ENCODE peak calls at places on chromosomes 5 and 9, in four cellular contexts. A is NCI-H69, P is pons, Z is dorsolateral prefrontal cortex. K is an unnamed sample.

GRCh38 chr5:83095973-83096539 is 18.7 kb downstream of the XRCC4 start:
- DNase-seq in P (no peak), Z (no peak), A (no peak), K (no peak)

GRCh38 chr9:96674914-96675538 is 19.9 kb upstream of the PRXL2C start:
- DNase-seq in A (no peak), Z (no peak), P (no peak), K (no peak)

GRCh38 chr9:133945314-133945975 is 46.7 kb downstream of the VAV2 start:
- DNase-seq in Z (no peak), P (no peak), A (no peak), K (no peak)

GRCh38 chr5:24141046-24141445 is 503.7 kb downstream of the CDH10 start:
- DNase-seq in P (peak; percentile 51), A (no peak), Z (no peak), K (peak; percentile 8)

GRCh38 chr5:99449786-99450185 is 521.0 kb upstream of the CHD1 start:
- DNase-seq in P (no peak), Z (no peak), A (peak; percentile 24), K (no peak)

GRCh38 chr9:69984831-69985230 is 58.8 kb upstream of the MAMDC2 start:
- DNase-seq in P (no peak), A (no peak), Z (no peak), K (no peak)

GRCh38 chr9:84331119-84331791 is 9.3 kb downstream of the SLC28A3 start:
- DNase-seq in P (no peak), Z (no peak), A (no peak), K (no peak)

GRCh38 chr5:52283221-52283620 is 504.5 kb upstream of the ITGA1 start:
- DNase-seq in A (peak; percentile 58), Z (no peak), P (no peak), K (no peak)

GRCh38 chr9:5712651-5713360 is 83.9 kb downstream of the RIC1 start:
- DNase-seq in A (no peak), P (no peak), Z (no peak), K (no peak)

GRCh38 chr9:38414040-38414723 is 10.1 kb downstream of the IGFBPL1 start:
- DNase-seq in Z (no peak), A (peak; percentile 92), P (no peak), K (peak; percentile 80)

GRCh38 chr5:165504716-165505115 is 1999.3 kb downstream of the MAT2B start:
- DNase-seq in A (no peak), P (peak; percentile 59), Z (no peak), K (peak; percentile 19)

GRCh38 chr5:160054831-160055230 is 45.9 kb downstream of the TTC1 start:
- DNase-seq in A (no peak), Z (no peak), P (no peak), K (no peak)

GRCh38 chr5:31225118-31225517 is 31.6 kb downstream of the CDH6 start:
- DNase-seq in Z (no peak), P (no peak), A (no peak), K (no peak)

GRCh38 chr5:135551593-135552447 is 16.1 kb upstream of the NEUROG1 start:
- DNase-seq in P (peak; percentile 70), A (peak; percentile 85), Z (peak; percentile 71), K (peak; percentile 78)

GRCh38 chr5:32687167-32687831 is 23.8 kb upstream of the NPR3 start:
- DNase-seq in Z (no peak), A (peak; percentile 5), P (no peak), K (peak; percentile 4)

GRCh38 chr5:59079622-59080620 is 497.0 kb downstream of the RAB3C start:
- DNase-seq in A (no peak), Z (no peak), P (no peak), K (no peak)

GRCh38 chr9:73536403-73536802 is 384.7 kb downstream of the ANXA1 start:
- DNase-seq in Z (no peak), A (no peak), P (no peak), K (no peak)

GRCh38 chr5:28714887-28715286 is 1676.5 kb upstream of the CDH9 start:
- DNase-seq in A (no peak), Z (no peak), P (no peak), K (no peak)